ENCODE peak calls at places on chromosomes 7 and 10, in seven cellular contexts. One of them, this sample, is unnamed.

GRCh38 chr10:33570495-33570894 is 236.0 kb upstream of the NRP1 start:
- DNase-seq in fibroblast of pulmonary artery: no peak
- DNase-seq in astrocyte of the spinal cord: no peak
- DNase-seq in CD8-positive, alpha-beta T cell: no peak
- DNase-seq in psoas muscle: no peak
- DNase-seq in tibial artery: peak
- DNase-seq in fibroblast of lung: no peak
- DNase-seq in this sample: no peak

GRCh38 chr10:3485287-3485686 is 299.7 kb downstream of the KLF6 start:
- DNase-seq in astrocyte of the spinal cord: no peak
- DNase-seq in CD8-positive, alpha-beta T cell: no peak
- DNase-seq in fibroblast of lung: no peak
- DNase-seq in tibial artery: no peak
- DNase-seq in psoas muscle: no peak
- DNase-seq in fibroblast of pulmonary artery: no peak
- DNase-seq in this sample: no peak

GRCh38 chr10:24642921-24643678 is 80.6 kb downstream of the ARHGAP21 start:
- DNase-seq in fibroblast of lung: peak
- DNase-seq in psoas muscle: no peak
- DNase-seq in astrocyte of the spinal cord: peak
- DNase-seq in tibial artery: no peak
- DNase-seq in fibroblast of pulmonary artery: peak
- DNase-seq in CD8-positive, alpha-beta T cell: no peak
- DNase-seq in this sample: peak

GRCh38 chr7:131302876-131303707 is 24.6 kb upstream of the MKLN1 start:
- DNase-seq in tibial artery: no peak
- DNase-seq in astrocyte of the spinal cord: peak
- DNase-seq in fibroblast of pulmonary artery: peak
- DNase-seq in psoas muscle: no peak
- DNase-seq in fibroblast of lung: peak
- DNase-seq in CD8-positive, alpha-beta T cell: no peak
- DNase-seq in this sample: no peak

GRCh38 chr7:151919595-151919994 is 36.7 kb upstream of the GALNTL5 start:
- DNase-seq in fibroblast of lung: no peak
- DNase-seq in psoas muscle: no peak
- DNase-seq in fibroblast of pulmonary artery: no peak
- DNase-seq in tibial artery: no peak
- DNase-seq in astrocyte of the spinal cord: no peak
- DNase-seq in CD8-positive, alpha-beta T cell: no peak
- DNase-seq in this sample: no peak

GRCh38 chr10:34758447-34758996 is 56.6 kb downstream of the PARD3 start:
- DNase-seq in tibial artery: no peak
- DNase-seq in astrocyte of the spinal cord: peak
- DNase-seq in psoas muscle: no peak
- DNase-seq in fibroblast of pulmonary artery: peak
- DNase-seq in fibroblast of lung: peak
- DNase-seq in CD8-positive, alpha-beta T cell: no peak
- DNase-seq in this sample: peak

GRCh38 chr10:77493851-77494788 is 143.5 kb downstream of the KCNMA1 start:
- DNase-seq in fibroblast of lung: peak
- DNase-seq in CD8-positive, alpha-beta T cell: no peak
- DNase-seq in tibial artery: no peak
- DNase-seq in psoas muscle: no peak
- DNase-seq in fibroblast of pulmonary artery: peak
- DNase-seq in astrocyte of the spinal cord: peak
- DNase-seq in this sample: no peak

GRCh38 chr10:89332718-89333281 is 5.0 kb downstream of the IFIT3 start:
- DNase-seq in fibroblast of pulmonary artery: no peak
- DNase-seq in astrocyte of the spinal cord: no peak
- DNase-seq in tibial artery: no peak
- DNase-seq in psoas muscle: no peak
- DNase-seq in fibroblast of lung: no peak
- DNase-seq in CD8-positive, alpha-beta T cell: no peak
- DNase-seq in this sample: no peak

GRCh38 chr7:5445991-5446594 is 22.5 kb upstream of the TNRC18 start:
- DNase-seq in fibroblast of lung: no peak
- DNase-seq in astrocyte of the spinal cord: no peak
- DNase-seq in fibroblast of pulmonary artery: no peak
- DNase-seq in CD8-positive, alpha-beta T cell: no peak
- DNase-seq in tibial artery: no peak
- DNase-seq in psoas muscle: no peak
- DNase-seq in this sample: peak

GRCh38 chr10:63866747-63867140 is 345.5 kb downstream of the REEP3 start:
- DNase-seq in CD8-positive, alpha-beta T cell: no peak
- DNase-seq in fibroblast of pulmonary artery: peak
- DNase-seq in psoas muscle: no peak
- DNase-seq in astrocyte of the spinal cord: no peak
- DNase-seq in fibroblast of lung: peak
- DNase-seq in tibial artery: no peak
- DNase-seq in this sample: peak

GRCh38 chr10:6665847-6666246 is 85.8 kb upstream of the PRKCQ start:
- DNase-seq in fibroblast of lung: no peak
- DNase-seq in astrocyte of the spinal cord: no peak
- DNase-seq in tibial artery: no peak
- DNase-seq in CD8-positive, alpha-beta T cell: peak
- DNase-seq in fibroblast of pulmonary artery: no peak
- DNase-seq in psoas muscle: no peak
- DNase-seq in this sample: no peak

GRCh38 chr10:15167411-15168295 is 840 bp downstream of the NMT2 start:
- DNase-seq in fibroblast of pulmonary artery: peak
- DNase-seq in psoas muscle: peak
- DNase-seq in fibroblast of lung: peak
- DNase-seq in CD8-positive, alpha-beta T cell: peak
- DNase-seq in astrocyte of the spinal cord: peak
- DNase-seq in tibial artery: peak
- DNase-seq in this sample: peak

GRCh38 chr10:77037735-77038411 is 599.7 kb downstream of the KCNMA1 start:
- DNase-seq in fibroblast of pulmonary artery: no peak
- DNase-seq in astrocyte of the spinal cord: no peak
- DNase-seq in tibial artery: no peak
- DNase-seq in fibroblast of lung: no peak
- DNase-seq in psoas muscle: no peak
- DNase-seq in CD8-positive, alpha-beta T cell: no peak
- DNase-seq in this sample: no peak

GRCh38 chr10:51748959-51749358 is 49.6 kb upstream of the CSTF2T start:
- DNase-seq in astrocyte of the spinal cord: no peak
- DNase-seq in tibial artery: no peak
- DNase-seq in psoas muscle: no peak
- DNase-seq in fibroblast of pulmonary artery: no peak
- DNase-seq in CD8-positive, alpha-beta T cell: no peak
- DNase-seq in fibroblast of lung: no peak
- DNase-seq in this sample: peak

GRCh38 chr10:46787321-46787615 is 124.0 kb upstream of the PTPN20 start:
- DNase-seq in fibroblast of pulmonary artery: peak
- DNase-seq in CD8-positive, alpha-beta T cell: no peak
- DNase-seq in psoas muscle: no peak
- DNase-seq in tibial artery: no peak
- DNase-seq in fibroblast of lung: peak
- DNase-seq in astrocyte of the spinal cord: peak
- DNase-seq in this sample: peak

GRCh38 chr7:26090927-26091519 is 61.0 kb upstream of the NFE2L3 start:
- DNase-seq in tibial artery: no peak
- DNase-seq in fibroblast of pulmonary artery: peak
- DNase-seq in fibroblast of lung: peak
- DNase-seq in CD8-positive, alpha-beta T cell: no peak
- DNase-seq in astrocyte of the spinal cord: peak
- DNase-seq in psoas muscle: no peak
- DNase-seq in this sample: peak

GRCh38 chr7:130417215-130417614 is 23.6 kb downstream of the CEP41 start:
- DNase-seq in psoas muscle: no peak
- DNase-seq in tibial artery: no peak
- DNase-seq in fibroblast of pulmonary artery: no peak
- DNase-seq in CD8-positive, alpha-beta T cell: no peak
- DNase-seq in astrocyte of the spinal cord: no peak
- DNase-seq in fibroblast of lung: no peak
- DNase-seq in this sample: no peak

GRCh38 chr10:116272497-116273221 is at the start of gene GFRA1:
- DNase-seq in fibroblast of pulmonary artery: peak
- DNase-seq in astrocyte of the spinal cord: no peak
- DNase-seq in psoas muscle: peak
- DNase-seq in tibial artery: no peak
- DNase-seq in CD8-positive, alpha-beta T cell: no peak
- DNase-seq in fibroblast of lung: peak
- DNase-seq in this sample: peak

GRCh38 chr10:26292058-26292457 is 75.5 kb downstream of the GAD2 start:
- DNase-seq in psoas muscle: no peak
- DNase-seq in tibial artery: no peak
- DNase-seq in fibroblast of pulmonary artery: no peak
- DNase-seq in fibroblast of lung: no peak
- DNase-seq in astrocyte of the spinal cord: no peak
- DNase-seq in CD8-positive, alpha-beta T cell: no peak
- DNase-seq in this sample: no peak

GRCh38 chr10:24814568-24815313 is 91.1 kb upstream of the ARHGAP21 start:
- DNase-seq in CD8-positive, alpha-beta T cell: no peak
- DNase-seq in fibroblast of lung: peak
- DNase-seq in psoas muscle: no peak
- DNase-seq in tibial artery: no peak
- DNase-seq in fibroblast of pulmonary artery: peak
- DNase-seq in astrocyte of the spinal cord: peak
- DNase-seq in this sample: peak

GRCh38 chr7:73555411-73555982 is 2.0 kb downstream of the BCL7B start:
- DNase-seq in tibial artery: no peak
- DNase-seq in CD8-positive, alpha-beta T cell: no peak
- DNase-seq in astrocyte of the spinal cord: no peak
- DNase-seq in fibroblast of lung: no peak
- DNase-seq in psoas muscle: no peak
- DNase-seq in fibroblast of pulmonary artery: no peak
- DNase-seq in this sample: peak

GRCh38 chr10:18406136-18406535 is 245.3 kb downstream of the NSUN6 start:
- DNase-seq in fibroblast of pulmonary artery: no peak
- DNase-seq in fibroblast of lung: no peak
- DNase-seq in CD8-positive, alpha-beta T cell: no peak
- DNase-seq in astrocyte of the spinal cord: no peak
- DNase-seq in psoas muscle: no peak
- DNase-seq in tibial artery: no peak
- DNase-seq in this sample: no peak

GRCh38 chr7:7641129-7641663 is 644 bp downstream of the UMAD1 start:
- DNase-seq in fibroblast of lung: peak
- DNase-seq in fibroblast of pulmonary artery: peak
- DNase-seq in astrocyte of the spinal cord: no peak
- DNase-seq in psoas muscle: no peak
- DNase-seq in tibial artery: no peak
- DNase-seq in CD8-positive, alpha-beta T cell: peak
- DNase-seq in this sample: no peak

GRCh38 chr7:85714182-85714581 is 527.3 kb upstream of the SEMA3D start:
- DNase-seq in tibial artery: no peak
- DNase-seq in fibroblast of lung: no peak
- DNase-seq in CD8-positive, alpha-beta T cell: no peak
- DNase-seq in fibroblast of pulmonary artery: no peak
- DNase-seq in astrocyte of the spinal cord: no peak
- DNase-seq in psoas muscle: no peak
- DNase-seq in this sample: no peak

GRCh38 chr10:31940839-31941653 is 12.4 kb upstream of the ARHGAP12 start:
- DNase-seq in CD8-positive, alpha-beta T cell: no peak
- DNase-seq in psoas muscle: peak
- DNase-seq in astrocyte of the spinal cord: peak
- DNase-seq in fibroblast of pulmonary artery: peak
- DNase-seq in tibial artery: no peak
- DNase-seq in fibroblast of lung: peak
- DNase-seq in this sample: peak

GRCh38 chr10:71213761-71214440 is 1.5 kb downstream of the UNC5B start:
- DNase-seq in astrocyte of the spinal cord: peak
- DNase-seq in fibroblast of lung: peak
- DNase-seq in CD8-positive, alpha-beta T cell: no peak
- DNase-seq in psoas muscle: no peak
- DNase-seq in tibial artery: peak
- DNase-seq in fibroblast of pulmonary artery: peak
- DNase-seq in this sample: peak
- H3K4me3 ChIP-seq in astrocyte of the spinal cord: peak
- H3K4me3 ChIP-seq in fibroblast of lung: peak
- H3K4me3 ChIP-seq in CD8-positive, alpha-beta T cell: no peak
- H3K4me3 ChIP-seq in psoas muscle: peak
- H3K4me3 ChIP-seq in tibial artery: peak
- H3K4me3 ChIP-seq in fibroblast of pulmonary artery: peak
- H3K4me3 ChIP-seq in this sample: peak

DNA sequence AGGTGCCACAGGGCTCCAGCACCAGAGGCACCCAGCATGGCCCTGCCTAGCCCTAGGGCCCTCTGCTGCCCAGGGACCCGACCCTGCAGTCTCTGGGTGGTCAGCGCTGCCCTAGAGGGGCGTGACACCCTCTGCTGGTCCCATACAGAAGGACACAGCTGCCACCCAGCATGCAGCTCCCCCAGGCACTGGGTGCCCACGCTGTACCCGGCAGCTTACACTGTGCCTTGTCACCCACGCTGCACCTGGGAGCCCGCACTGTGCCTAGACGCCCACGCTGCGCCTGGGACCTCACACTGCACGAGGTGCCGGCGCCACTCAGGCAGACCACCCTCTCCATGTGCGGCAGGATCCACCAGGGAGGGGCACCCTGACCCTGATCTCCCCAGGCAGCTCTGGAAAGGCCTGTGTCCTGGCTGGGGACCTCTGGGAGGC is 55.2 kb downstream of the PWWP2B start:
- DNase-seq in tibial artery: no peak
- DNase-seq in psoas muscle: peak
- DNase-seq in fibroblast of pulmonary artery: no peak
- DNase-seq in fibroblast of lung: no peak
- DNase-seq in astrocyte of the spinal cord: no peak
- DNase-seq in CD8-positive, alpha-beta T cell: no peak
- DNase-seq in this sample: no peak
- TF ChIP-seq CTCF in tibial artery: no peak
- TF ChIP-seq CTCF in psoas muscle: peak
- TF ChIP-seq CTCF in fibroblast of pulmonary artery: no peak
- TF ChIP-seq CTCF in fibroblast of lung: no peak
- TF ChIP-seq CTCF in astrocyte of the spinal cord: peak
- TF ChIP-seq CTCF in CD8-positive, alpha-beta T cell: no peak
- TF ChIP-seq CTCF in this sample: no peak

GRCh38 chr7:1925973-1926907 is 256.2 kb downstream of the ELFN1 start:
- DNase-seq in fibroblast of pulmonary artery: no peak
- DNase-seq in fibroblast of lung: no peak
- DNase-seq in CD8-positive, alpha-beta T cell: no peak
- DNase-seq in psoas muscle: no peak
- DNase-seq in tibial artery: no peak
- DNase-seq in astrocyte of the spinal cord: no peak
- DNase-seq in this sample: no peak
- H3K4me3 ChIP-seq in fibroblast of pulmonary artery: no peak
- H3K4me3 ChIP-seq in fibroblast of lung: no peak
- H3K4me3 ChIP-seq in CD8-positive, alpha-beta T cell: no peak
- H3K4me3 ChIP-seq in psoas muscle: no peak
- H3K4me3 ChIP-seq in tibial artery: no peak
- H3K4me3 ChIP-seq in astrocyte of the spinal cord: no peak
- H3K4me3 ChIP-seq in this sample: no peak

DNA sequence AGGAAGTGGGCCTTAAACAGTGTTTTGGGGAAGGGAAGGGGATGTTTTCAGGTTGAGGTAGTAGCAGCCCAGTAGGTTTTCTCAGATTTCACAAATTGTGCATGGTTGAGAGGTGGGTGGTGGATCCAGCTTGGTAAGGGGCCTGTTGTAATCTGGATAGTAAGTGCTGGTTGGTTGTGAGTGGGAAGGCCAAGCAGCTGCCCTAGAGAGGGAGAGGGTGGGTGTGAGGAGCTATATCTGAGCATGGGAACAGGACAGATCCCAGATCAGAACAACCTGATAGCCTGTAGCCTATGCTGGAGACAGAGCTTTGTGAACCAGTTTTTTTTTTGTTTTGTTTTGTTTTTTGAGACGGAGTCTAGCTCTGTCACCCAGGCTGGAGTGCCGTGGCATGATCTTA is 53.9 kb upstream of the ZMIZ2 start:
- DNase-seq in astrocyte of the spinal cord: no peak
- DNase-seq in fibroblast of lung: no peak
- DNase-seq in tibial artery: no peak
- DNase-seq in fibroblast of pulmonary artery: no peak
- DNase-seq in CD8-positive, alpha-beta T cell: no peak
- DNase-seq in psoas muscle: no peak
- DNase-seq in this sample: no peak
- TF ChIP-seq CTCF in astrocyte of the spinal cord: no peak
- TF ChIP-seq CTCF in fibroblast of lung: no peak
- TF ChIP-seq CTCF in tibial artery: no peak
- TF ChIP-seq CTCF in fibroblast of pulmonary artery: no peak
- TF ChIP-seq CTCF in CD8-positive, alpha-beta T cell: no peak
- TF ChIP-seq CTCF in psoas muscle: no peak
- TF ChIP-seq CTCF in this sample: no peak

This sample was measured in foreskin fibroblast.